ENCODE peak calls at places on chromosomes 5 and 9, in four cellular contexts. L is lung, Q is A549, A is upper lobe of left lung. P is an unnamed sample.

GRCh38 chr5:135979510-135979909 is 24.7 kb upstream of the LECT2 start:
- DNase-seq in L (no peak), Q (no peak), A (no peak), P (peak)

GRCh38 chr5:43274435-43275114 is 38.6 kb downstream of the HMGCS1 start:
- DNase-seq in L (peak), Q (no peak), A (peak), P (no peak)

GRCh38 chr9:116087246-116087645 is 66.3 kb upstream of the PAPPA start:
- DNase-seq in L (peak), Q (peak), A (no peak), P (peak)

GRCh38 chr5:1513326-1514026 is 10.3 kb downstream of the LPCAT1 start:
- DNase-seq in L (peak), Q (no peak), A (no peak), P (no peak)

GRCh38 chr9:87115790-87116189 is 168.5 kb upstream of the GAS1 start:
- DNase-seq in L (no peak), Q (no peak), A (no peak), P (no peak)

GRCh38 chr9:14369011-14369410 is 55.1 kb upstream of the NFIB start:
- DNase-seq in L (no peak), Q (no peak), A (no peak), P (no peak)

GRCh38 chr9:21778300-21778699 is 24.1 kb upstream of the MTAP start:
- DNase-seq in L (no peak), Q (no peak), A (no peak), P (no peak)

GRCh38 chr9:14315754-14316573 is 2.0 kb upstream of the NFIB start:
- DNase-seq in L (peak), Q (peak), A (peak), P (peak)

GRCh38 chr9:7234144-7234543 is 476.4 kb downstream of the KDM4C start:
- DNase-seq in L (no peak), Q (peak), A (no peak), P (no peak)

GRCh38 chr9:113906411-113907110 is 30.5 kb downstream of the ZNF618 start:
- DNase-seq in L (no peak), Q (no peak), A (no peak), P (no peak)

GRCh38 chr5:146965781-146966659 is 87.5 kb upstream of the PPP2R2B start:
- DNase-seq in L (peak), Q (peak), A (no peak), P (peak)

GRCh38 chr9:133572821-133573361 is 36.3 kb downstream of the FAM163B start:
- DNase-seq in L (peak), Q (no peak), A (peak), P (peak)

GRCh38 chr5:54701179-54701578 is 183.6 kb downstream of the SNX18 start:
- DNase-seq in L (peak), Q (peak), A (no peak), P (no peak)

GRCh38 chr5:67476531-67476930 is 279.9 kb upstream of the CD180 start:
- DNase-seq in L (no peak), Q (no peak), A (no peak), P (no peak)

GRCh38 chr9:26605367-26605766 is 287.2 kb downstream of the CAAP1 start:
- DNase-seq in L (peak), Q (no peak), A (no peak), P (no peak)

GRCh38 chr9:86563959-86564358 is 209.7 kb upstream of the TUT7 start:
- DNase-seq in L (no peak), Q (no peak), A (no peak), P (no peak)

GRCh38 chr5:132313961-132314432 is 19.8 kb downstream of the SLC22A4 start:
- DNase-seq in L (no peak), Q (no peak), A (no peak), P (no peak)

GRCh38 chr5:160363661-160364060 is 6.8 kb downstream of the C1QTNF2 start:
- DNase-seq in L (no peak), Q (no peak), A (no peak), P (no peak)

GRCh38 chr9:79973627-79974026 is 401.9 kb downstream of the TLE4 start:
- DNase-seq in L (no peak), Q (no peak), A (no peak), P (no peak)

GRCh38 chr5:63211413-63212132 is 633.0 kb downstream of the LRRC70 start:
- DNase-seq in L (no peak), Q (no peak), A (no peak), P (no peak)

GRCh38 chr9:85528607-85529006 is 213.1 kb downstream of the AGTPBP1 start:
- DNase-seq in L (no peak), Q (no peak), A (peak), P (no peak)

GRCh38 chr5:92678576-92679105 is 902.4 kb downstream of the NR2F1-AS1 start:
- DNase-seq in L (no peak), Q (no peak), A (no peak), P (no peak)

GRCh38 chr9:113520109-113520642 is 56.6 kb downstream of the RGS3 start:
- DNase-seq in L (no peak), Q (peak), A (no peak), P (no peak)

GRCh38 chr9:132792547-132792946 is 85.5 kb downstream of the AK8 start:
- DNase-seq in L (no peak), Q (no peak), A (peak), P (no peak)

GRCh38 chr9:114282507-114282906 is 40.4 kb upstream of the ORM1 start:
- DNase-seq in L (no peak), Q (no peak), A (no peak), P (no peak)

GRCh38 chr9:93900971-93901861 is 53.9 kb downstream of the BARX1 start:
- DNase-seq in L (no peak), Q (no peak), A (peak), P (no peak)

GRCh38 chr5:36001032-36001431 is 9.8 kb upstream of the UGT3A1 start:
- DNase-seq in L (no peak), Q (no peak), A (no peak), P (no peak)

GRCh38 chr9:82890865-82891264 is 172.1 kb downstream of the RASEF start:
- DNase-seq in L (no peak), Q (no peak), A (no peak), P (no peak)

GRCh38 chr5:175501759-175502158 is 23.4 kb downstream of the SFXN1 start:
- DNase-seq in L (no peak), Q (no peak), A (no peak), P (no peak)

GRCh38 chr5:133244242-133244641 is 192.4 kb downstream of the HSPA4 start:
- DNase-seq in L (no peak), Q (no peak), A (no peak), P (no peak)

DNA sequence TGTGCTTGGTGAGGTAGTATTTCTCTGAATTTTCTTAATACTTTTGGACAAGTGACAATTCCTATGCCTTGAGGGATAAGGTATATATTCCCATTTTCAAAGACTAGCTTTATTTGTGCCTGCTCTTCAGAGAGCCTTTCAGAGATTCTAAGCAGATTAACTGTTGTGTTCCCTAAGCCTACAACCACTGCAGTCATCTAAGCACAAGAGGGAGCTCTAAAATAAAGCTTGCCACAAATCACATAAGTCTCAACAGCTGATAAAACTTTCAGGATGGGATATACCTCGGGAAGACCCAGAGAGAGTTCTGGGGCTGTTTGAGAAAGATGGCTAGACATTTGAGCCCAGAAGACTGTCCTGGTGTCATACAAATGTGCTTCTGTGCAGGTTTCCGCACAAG is 157.3 kb downstream of the CYLC2 start:
- DNase-seq in L (no peak), Q (no peak), A (no peak), P (no peak)
- TF ChIP-seq CTCF in L (no peak), Q (no peak), A (no peak), P (no peak)

DNA sequence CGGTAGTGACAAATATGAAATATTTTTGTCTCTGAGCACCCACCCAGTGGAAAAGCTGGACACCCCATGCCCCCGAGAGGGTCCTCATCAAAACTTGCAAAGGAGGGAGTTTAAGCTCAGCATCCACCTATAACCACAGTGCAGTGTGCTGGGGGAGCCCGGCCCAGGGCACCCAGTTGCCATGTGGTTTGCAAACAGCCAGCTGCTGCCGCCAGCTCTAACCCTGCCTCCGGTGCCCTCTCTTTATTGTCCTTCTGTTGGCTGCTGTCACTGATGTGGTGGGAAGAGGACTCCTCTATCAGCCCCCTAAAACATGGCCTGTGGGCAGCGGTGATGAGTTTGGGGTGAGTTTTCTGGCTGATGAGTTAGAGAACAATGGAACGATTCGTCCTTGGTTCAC is 160.9 kb upstream of the MVB12B start:
- DNase-seq in L (peak), Q (no peak), A (no peak), P (no peak)
- H3K27ac ChIP-seq in L (no peak), Q (no peak), A (no peak), P (no peak)

DNA sequence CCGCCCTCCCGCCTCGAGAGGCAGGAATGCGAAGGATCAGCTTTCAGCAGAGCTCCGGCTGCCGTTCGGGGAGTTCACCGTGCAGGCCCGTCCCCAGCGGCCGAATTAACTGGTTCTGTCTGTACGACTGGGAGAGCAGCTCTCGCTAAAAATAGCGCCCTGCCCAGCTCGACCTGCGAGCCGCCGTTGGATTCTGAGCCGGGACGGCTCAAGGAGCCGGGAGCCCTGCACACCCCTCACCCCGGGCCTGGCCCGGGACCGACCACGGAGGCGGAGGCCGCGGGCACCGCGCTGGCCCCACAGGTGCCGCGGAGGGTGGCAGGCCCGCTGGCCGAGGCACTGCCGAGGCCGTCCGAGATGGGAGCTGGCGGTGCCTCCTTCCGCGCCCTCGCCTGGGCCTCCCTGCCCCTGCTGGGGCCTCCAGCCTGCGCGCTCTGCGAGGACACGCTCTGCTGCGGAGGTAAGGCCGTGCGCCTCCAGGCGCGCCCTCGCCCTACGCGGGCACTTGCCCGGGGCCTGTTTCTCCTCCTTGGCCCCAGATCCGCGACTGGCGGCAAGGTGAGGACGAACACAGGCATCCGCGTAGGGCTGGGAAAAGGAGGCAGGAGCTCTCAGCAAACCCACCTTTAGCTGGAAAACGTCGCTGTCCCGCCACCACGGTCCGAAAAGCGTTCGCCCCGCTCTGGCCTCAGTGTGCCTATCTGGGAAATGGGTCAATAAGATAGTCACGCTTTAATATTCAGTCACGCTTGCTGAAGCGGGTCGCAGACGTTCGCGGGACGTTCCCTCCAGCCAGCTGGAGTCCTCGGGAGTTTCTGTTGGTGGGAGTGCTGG is 53.0 kb upstream of the DAB2IP start:
- DNase-seq in L (peak), Q (no peak), A (peak), P (peak)
- TF ChIP-seq CTCF in L (no peak), Q (no peak), A (peak), P (peak)

DNA sequence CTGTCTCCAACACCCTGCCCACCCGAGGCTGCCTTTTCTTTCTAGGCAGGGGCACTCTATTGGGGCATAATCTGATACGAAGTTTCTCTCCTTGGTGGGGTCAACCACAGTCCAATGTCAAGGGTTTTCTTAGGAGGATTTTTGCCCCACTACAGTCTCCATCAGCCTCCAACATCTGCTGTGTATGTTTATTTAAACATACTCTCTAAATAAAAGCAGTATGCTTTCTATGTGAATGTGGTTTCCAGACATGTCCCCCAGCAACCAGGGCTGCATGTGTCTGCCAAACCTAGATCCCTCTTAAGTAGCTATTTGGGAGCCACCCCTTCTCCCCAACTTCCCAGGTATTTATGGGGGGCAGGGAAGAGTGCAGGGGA is 75.6 kb downstream of the NREP start:
- DNase-seq in L (no peak), Q (no peak), A (no peak), P (no peak)
- H3K27ac ChIP-seq in L (peak), Q (peak), A (peak), P (peak)

DNA sequence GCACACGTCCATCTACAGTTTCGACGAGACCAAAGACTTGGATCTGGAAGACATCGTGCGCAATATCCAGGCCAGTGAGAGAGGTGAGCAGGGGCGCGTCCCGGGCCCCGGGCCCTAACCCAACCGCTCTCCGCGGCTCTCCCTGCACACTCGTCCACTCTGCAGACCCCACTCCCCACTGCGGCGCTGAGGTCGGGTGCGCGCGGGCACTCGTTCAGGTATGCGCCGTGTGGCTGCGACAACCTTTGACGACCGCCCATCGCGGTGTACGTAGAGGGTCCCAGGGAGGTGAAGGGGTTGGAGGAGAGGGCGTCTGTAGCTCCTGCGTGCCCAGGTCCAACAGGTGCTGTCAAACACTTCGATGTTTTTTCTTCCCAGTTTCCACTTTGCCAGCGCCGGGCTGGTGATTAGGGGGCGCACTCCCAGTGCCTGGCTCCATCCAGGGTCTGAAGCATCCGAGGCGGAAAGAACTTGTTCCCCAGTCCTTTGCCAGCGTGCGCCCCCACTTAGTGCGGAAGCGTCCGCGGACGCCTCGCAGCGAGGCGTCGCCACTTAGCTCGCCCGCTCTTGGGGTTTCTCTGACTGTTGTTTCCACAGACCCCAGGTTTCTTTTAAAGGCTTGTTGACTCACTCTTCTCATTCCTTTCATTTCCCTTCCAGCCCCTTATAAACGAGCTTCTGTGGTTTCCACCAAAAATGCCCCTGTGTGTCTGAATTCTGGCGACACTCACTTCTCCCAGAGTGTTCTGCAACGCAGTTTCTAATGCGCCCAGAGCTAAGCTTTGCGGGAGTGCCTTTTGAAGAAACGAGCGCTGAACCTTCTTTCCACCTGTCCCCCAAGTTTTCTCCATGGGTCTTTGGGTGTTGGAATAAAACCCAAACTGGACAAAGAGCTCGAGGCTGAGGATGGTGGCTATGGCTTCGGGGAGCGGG is 1.6 kb downstream of the NPR3 start:
- DNase-seq in L (no peak), Q (no peak), A (peak), P (no peak)
- TF ChIP-seq CTCF in L (no peak), Q (no peak), A (no peak), P (no peak)

P was measured in heart right ventricle.